ENCODE peak calls at places on chromosomes 1 and 21, in four cellular contexts. D is naive thymus-derived CD4-positive, alpha-beta T cell; R is PC-3; W is GM23248. M is an unnamed sample.
A peak's percentile ranks its signal among the peaks of the same experiment; 100 is the strongest.

GRCh38 chr1:112312315-112312714 is 83.7 kb upstream of the CTTNBP2NL start:
- DNase-seq in D (no peak), R (no peak), W (no peak), M (no peak)

GRCh38 chr1:46401964-46402626 is 8.0 kb downstream of the FAAH start:
- DNase-seq in D (no peak), R (peak; percentile 56), W (peak; percentile 97), M (peak; percentile 40)

GRCh38 chr1:206930210-206930798 is 8.6 kb upstream of the FCMR start:
- DNase-seq in D (no peak), R (no peak), W (no peak), M (no peak)

GRCh38 chr1:107549152-107549810 is 408.4 kb downstream of the NTNG1 start:
- DNase-seq in D (no peak), R (peak; percentile 16), W (no peak), M (no peak)

GRCh38 chr21:15063821-15064575 is 802 bp downstream of the NRIP1 start:
- DNase-seq in D (no peak), R (peak; percentile 48), W (peak; percentile 76), M (peak; percentile 62)

GRCh38 chr1:180151508-180151907 is 3.2 kb upstream of the QSOX1 start:
- DNase-seq in D (no peak), R (peak; percentile 94), W (peak; percentile 81), M (peak; percentile 50)

GRCh38 chr21:33780631-33781030 is 135.0 kb downstream of the ATP5PO start:
- DNase-seq in D (no peak), R (no peak), W (peak; percentile 35), M (no peak)

GRCh38 chr1:5165747-5166146 is 511.3 kb downstream of the AJAP1 start:
- DNase-seq in D (no peak), R (no peak), W (no peak), M (no peak)

GRCh38 chr21:32843561-32843960 is 72.0 kb upstream of the PAXBP1 start:
- DNase-seq in D (no peak), R (no peak), W (no peak), M (no peak)

GRCh38 chr1:116951175-116951935 is 41.6 kb downstream of the PTGFRN start:
- DNase-seq in D (no peak), R (peak; percentile 26), W (peak; percentile 83), M (peak; percentile 64)

GRCh38 chr21:36030581-36031189 is 29.6 kb downstream of the SETD4 start:
- DNase-seq in D (no peak), R (peak; percentile 11), W (peak; percentile 47), M (peak; percentile 23)

GRCh38 chr1:17877896-17878295 is 122.8 kb downstream of the ACTL8 start:
- DNase-seq in D (no peak), R (no peak), W (peak; percentile 66), M (no peak)

GRCh38 chr1:36304970-36305914 is 926 bp upstream of the SH3D21 start:
- DNase-seq in D (no peak), R (no peak), W (peak; percentile 14), M (no peak)

GRCh38 chr21:38679531-38679930 is 126.2 kb upstream of the ETS2 start:
- DNase-seq in D (no peak), R (peak; percentile 63), W (peak; percentile 83), M (peak; percentile 23)

GRCh38 chr1:83998599-83999315 is at the start of gene TTLL7:
- DNase-seq in D (peak; percentile 35), R (peak; percentile 65), W (peak; percentile 80), M (peak; percentile 71)

GRCh38 chr1:198107041-198107440 is 49.8 kb upstream of the NEK7 start:
- DNase-seq in D (no peak), R (peak; percentile 12), W (peak; percentile 58), M (no peak)

GRCh38 chr21:43808832-43809251 is 19.5 kb downstream of the RRP1 start:
- DNase-seq in D (no peak), R (no peak), W (no peak), M (no peak)

GRCh38 chr1:16207318-16208269 is 4.9 kb downstream of the ARHGEF19 start:
- DNase-seq in D (no peak), R (no peak), W (peak; percentile 52), M (peak; percentile 72)

GRCh38 chr1:232557661-232558260 is 72.2 kb downstream of the SIPA1L2 start:
- DNase-seq in D (no peak), R (no peak), W (no peak), M (no peak)

GRCh38 chr1:23251812-23252211 is 34.5 kb upstream of the HTR1D start:
- DNase-seq in D (no peak), R (no peak), W (peak; percentile 33), M (no peak)

GRCh38 chr1:151324390-151324930 is 2.8 kb downstream of the PI4KB start:
- DNase-seq in D (no peak), R (peak; percentile 31), W (no peak), M (no peak)

GRCh38 chr21:16279658-16280581 is 550.1 kb downstream of the USP25 start:
- DNase-seq in D (no peak), R (no peak), W (peak; percentile 71), M (no peak)

GRCh38 chr1:26097696-26098095 is 13.9 kb upstream of the PDIK1L start:
- DNase-seq in D (no peak), R (peak; percentile 89), W (peak; percentile 57), M (peak; percentile 5)

GRCh38 chr1:153483776-153484175 is 23.3 kb upstream of the S100A7 start:
- DNase-seq in D (no peak), R (peak; percentile 38), W (no peak), M (no peak)

GRCh38 chr1:169497317-169497716 is 11.6 kb upstream of the SLC19A2 start:
- DNase-seq in D (no peak), R (peak; percentile 48), W (no peak), M (no peak)

GRCh38 chr1:19769211-19769932 is 30.3 kb downstream of the TMCO4 start:
- DNase-seq in D (no peak), R (no peak), W (no peak), M (no peak)

DNA sequence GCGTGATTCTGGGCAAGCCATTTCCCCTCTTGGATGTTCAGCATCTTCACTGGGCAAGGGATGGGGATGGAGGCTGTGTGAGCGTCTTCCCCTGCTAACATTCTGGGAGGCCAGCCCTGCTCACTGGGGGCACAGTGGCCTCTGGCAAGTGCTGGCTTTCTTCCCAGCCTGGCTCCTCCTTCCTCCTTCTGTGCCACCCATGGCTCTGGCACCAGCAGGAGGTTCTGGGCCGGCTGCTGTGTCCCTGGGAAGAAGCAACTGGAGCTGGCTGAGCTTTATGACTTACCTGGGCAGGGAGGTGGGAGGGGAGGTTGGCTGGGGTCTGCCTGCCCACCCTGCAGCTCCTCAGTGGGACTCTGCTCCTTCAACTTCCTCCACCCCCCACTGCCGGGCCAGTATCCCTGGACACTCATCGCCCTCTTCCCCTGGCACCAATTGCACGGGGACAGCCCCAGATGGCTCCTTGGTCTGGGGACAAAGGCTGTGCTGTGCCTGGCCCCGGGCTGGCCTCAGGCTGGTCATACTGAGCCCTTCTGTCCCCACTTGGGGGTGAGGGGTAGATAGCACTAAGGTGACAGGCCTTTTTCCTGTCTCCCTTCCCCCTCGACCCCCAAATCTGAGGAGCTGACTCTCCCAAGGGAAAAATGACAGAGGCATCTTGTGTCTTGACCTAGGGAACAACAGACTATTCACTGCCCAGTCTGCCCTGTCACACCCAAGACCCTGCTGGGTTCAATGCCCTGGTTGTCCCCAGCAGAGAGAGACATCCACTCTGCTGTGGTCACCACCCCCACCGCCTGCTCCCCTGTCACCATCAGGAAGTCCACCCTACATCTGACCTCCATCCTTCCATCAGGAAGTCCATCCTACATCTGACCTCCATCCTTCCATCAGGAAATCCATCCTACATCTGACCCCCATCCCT is 14.4 kb downstream of the CDK18 start:
- DNase-seq in D (no peak), R (no peak), W (no peak), M (no peak)
- H3K27me3 ChIP-seq in D (no peaks in the 10 kb centered on the region), R (no peaks in the 10 kb centered on the region), W (peaks cover 14% of the 10 kb centered on the region), M (no peaks in the 10 kb centered on the region)

GRCh38 chr1:201944002-201944401 is 2.3 kb downstream of the LMOD1 start:
- DNase-seq in D (no peak), R (no peak), W (no peak), M (no peak)

GRCh38 chr1:201946224-201946908 is at the start of gene LMOD1:
- DNase-seq in D (no peak), R (peak; percentile 64), W (peak; percentile 91), M (peak; percentile 75)

GRCh38 chr1:201944639-201945038 is 1.7 kb downstream of the LMOD1 start:
- DNase-seq in D (no peak), R (no peak), W (peak; percentile 52), M (no peak)

GRCh38 chr1:201945863-201946223 is 505 bp downstream of the LMOD1 start:
- DNase-seq in D (no peak), R (no peak), W (peak; percentile 41), M (no peak)

DNA sequence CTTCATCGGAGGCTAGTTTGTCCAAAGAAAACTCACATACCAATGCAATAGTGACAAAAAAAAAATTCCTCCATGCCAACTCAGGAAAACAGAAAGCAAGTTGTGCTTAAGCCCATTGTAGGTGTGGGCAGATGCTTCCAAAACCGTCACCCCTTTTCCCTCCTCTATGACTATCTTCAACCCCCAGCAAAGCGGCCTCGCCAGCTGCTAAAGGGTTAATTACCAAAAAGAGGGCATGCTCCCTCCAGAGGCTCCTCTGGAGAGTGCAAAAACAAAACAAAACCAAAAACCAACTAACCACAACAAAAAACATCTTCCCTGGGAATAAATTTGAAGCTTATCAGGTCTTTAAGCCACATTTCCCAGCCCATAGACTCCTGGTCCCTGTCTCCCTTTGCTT is 1.2 kb downstream of the LMOD1 start:
- DNase-seq in D (no peak), R (no peak), W (peak; percentile 55), M (no peak)
- H3K4me3 ChIP-seq in D (no peak overlapping the region), R (no peak overlapping the region), W (peak overlapping the region; percentile 85), M (no peak overlapping the region)

DNA sequence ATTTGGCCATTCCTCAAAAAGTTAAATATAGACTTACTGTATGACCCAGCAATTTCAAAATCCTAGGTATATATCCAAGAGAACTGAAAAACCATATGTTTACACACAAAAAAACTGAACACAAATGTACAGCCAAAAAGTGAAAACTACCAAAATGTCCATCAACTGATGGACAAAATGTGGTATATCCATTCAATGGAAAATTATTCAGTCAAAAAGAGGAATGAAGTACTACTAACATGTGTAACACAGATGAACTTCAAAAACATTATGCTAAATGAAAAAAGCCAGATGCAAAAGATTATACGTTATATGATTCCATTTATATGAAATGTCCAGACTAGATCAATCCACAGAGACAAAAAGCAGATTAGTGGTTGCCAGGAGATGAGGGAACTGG is 8.0 kb downstream of the AIDA start:
- DNase-seq in D (no peak), R (no peak), W (no peak), M (no peak)
- H3K36me3 ChIP-seq in D (peaks cover 15% of the 10 kb centered on the region), R (peaks cover 8% of the 10 kb centered on the region), W (peaks cover 35% of the 10 kb centered on the region), M (peaks cover 72% of the 10 kb centered on the region)

DNA sequence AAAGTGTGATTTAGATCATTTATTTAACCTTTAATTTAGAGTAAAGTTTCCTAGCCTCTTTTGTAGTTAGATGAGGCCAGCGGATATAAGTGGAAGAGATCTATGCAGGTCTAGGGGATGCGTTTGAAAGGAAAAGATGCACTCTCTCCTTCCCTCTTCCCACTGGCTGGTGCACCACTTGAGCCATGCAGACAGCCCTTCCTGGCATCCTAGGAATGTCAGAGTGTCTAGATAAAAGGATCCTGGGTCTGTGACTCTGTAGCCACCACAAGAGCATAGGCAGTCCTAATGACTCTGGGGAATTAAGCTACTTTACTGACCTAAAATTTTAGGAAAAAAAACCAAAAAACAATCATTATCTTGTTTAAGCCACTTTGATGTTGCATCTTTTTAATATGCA is 16.0 kb upstream of the STUM start:
- DNase-seq in D (no peak), R (no peak), W (no peak), M (no peak)
- H3K27me3 ChIP-seq in D (no peaks in the 10 kb centered on the region), R (peaks cover 10% of the 10 kb centered on the region), W (no peaks in the 10 kb centered on the region), M (peaks cover 2% of the 10 kb centered on the region)

M was measured in MG63.